ENCODE peak calls at places on chromosome 18, in seven cellular contexts. N is upper lobe of right lung; O is stomach; S is transverse colon; E is CD8-positive, alpha-beta T cell; D is sigmoid colon; U is spleen. W is an unnamed sample.

GRCh38 chr18:55096261-55097026 is 137.2 kb upstream of the CCDC68 start:
- DNase-seq in N (no peak), O (no peak), S (peak), E (no peak), D (no peak), U (no peak), W (no peak)

GRCh38 chr18:7577706-7578105 is 10.6 kb downstream of the PTPRM start:
- DNase-seq in N (no peak), O (no peak), S (no peak), E (no peak), D (no peak), U (no peak), W (no peak)

GRCh38 chr18:7520200-7520780 is 46.8 kb upstream of the PTPRM start:
- DNase-seq in N (no peak), O (no peak), S (no peak), E (no peak), D (no peak), U (no peak), W (no peak)

GRCh38 chr18:6994719-6995430 is 122.7 kb downstream of the LAMA1 start:
- DNase-seq in N (no peak), O (no peak), S (no peak), E (no peak), D (no peak), U (no peak), W (no peak)

GRCh38 chr18:8959551-8960135 is 142.9 kb upstream of the NDUFV2 start:
- DNase-seq in N (no peak), O (peak), S (no peak), E (no peak), D (no peak), U (no peak), W (no peak)

GRCh38 chr18:56245856-56246575 is 392.4 kb downstream of the TXNL1 start:
- DNase-seq in N (no peak), O (no peak), S (no peak), E (no peak), D (no peak), U (no peak), W (no peak)

GRCh38 chr18:41761329-41762028 is 193.6 kb upstream of the PIK3C3 start:
- DNase-seq in N (no peak), O (no peak), S (no peak), E (no peak), D (no peak), U (no peak), W (no peak)

GRCh38 chr18:72866901-72867701 is 686 bp downstream of the NETO1 start:
- DNase-seq in N (no peak), O (no peak), S (no peak), E (no peak), D (no peak), U (peak), W (no peak)

GRCh38 chr18:34624551-34624950 is 85.5 kb upstream of the DTNA start:
- DNase-seq in N (no peak), O (no peak), S (no peak), E (no peak), D (no peak), U (no peak), W (no peak)

GRCh38 chr18:46732201-46732600 is 24.7 kb downstream of the ST8SIA5 start:
- DNase-seq in N (no peak), O (no peak), S (no peak), E (no peak), D (no peak), U (no peak), W (peak)

GRCh38 chr18:54712315-54712714 is 116.0 kb upstream of the RAB27B start:
- DNase-seq in N (no peak), O (no peak), S (peak), E (no peak), D (no peak), U (no peak), W (no peak)

GRCh38 chr18:67217551-67218166 is 298.9 kb downstream of the DSEL start:
- DNase-seq in N (no peak), O (peak), S (peak), E (peak), D (peak), U (no peak), W (no peak)

GRCh38 chr18:11980148-11980554 is 1.2 kb upstream of the IMPA2 start:
- DNase-seq in N (no peak), O (no peak), S (no peak), E (no peak), D (no peak), U (no peak), W (no peak)

GRCh38 chr18:13289501-13290205 is 71.1 kb downstream of the LDLRAD4 start:
- DNase-seq in N (peak), O (no peak), S (no peak), E (no peak), D (no peak), U (no peak), W (no peak)

GRCh38 chr18:41655074-41655473 is 300.0 kb upstream of the PIK3C3 start:
- DNase-seq in N (no peak), O (no peak), S (no peak), E (no peak), D (no peak), U (no peak), W (no peak)

GRCh38 chr18:10015288-10015701 is 101.5 kb downstream of the VAPA start:
- DNase-seq in N (no peak), O (no peak), S (no peak), E (no peak), D (no peak), U (no peak), W (no peak)

GRCh38 chr18:67549946-67550345 is 33.4 kb upstream of the DSEL start:
- DNase-seq in N (no peak), O (no peak), S (no peak), E (no peak), D (no peak), U (no peak), W (no peak)

GRCh38 chr18:57970356-57971095 is 73.5 kb upstream of the NEDD4L start:
- DNase-seq in N (no peak), O (no peak), S (no peak), E (no peak), D (no peak), U (no peak), W (no peak)

GRCh38 chr18:59864446-59864764 is 35.4 kb upstream of the PMAIP1 start:
- DNase-seq in N (no peak), O (no peak), S (no peak), E (no peak), D (no peak), U (no peak), W (no peak)

GRCh38 chr18:49697757-49698595 is 115.4 kb downstream of the ACAA2 start:
- DNase-seq in N (no peak), O (no peak), S (no peak), E (no peak), D (no peak), U (no peak), W (no peak)

GRCh38 chr18:43797347-43797746 is 520.1 kb upstream of the SYT4 start:
- DNase-seq in N (no peak), O (no peak), S (no peak), E (no peak), D (no peak), U (no peak), W (no peak)

GRCh38 chr18:65748321-65748720 is 2.5 kb upstream of the CDH7 start:
- DNase-seq in N (no peak), O (no peak), S (no peak), E (no peak), D (no peak), U (no peak), W (no peak)

GRCh38 chr18:37429768-37430167 is 135.8 kb downstream of the CELF4 start:
- DNase-seq in N (no peak), O (no peak), S (no peak), E (no peak), D (no peak), U (no peak), W (no peak)

GRCh38 chr18:37381554-37381953 is 184.0 kb downstream of the CELF4 start:
- DNase-seq in N (no peak), O (no peak), S (no peak), E (no peak), D (no peak), U (no peak), W (no peak)

GRCh38 chr18:79965119-79965902 is 868 bp downstream of the HSBP1L1 start:
- DNase-seq in N (peak), O (peak), S (peak), E (no peak), D (peak), U (peak), W (no peak)

GRCh38 chr18:43277164-43277600 is at the start of gene SYT4:
- DNase-seq in N (peak), O (peak), S (no peak), E (no peak), D (no peak), U (peak), W (no peak)

GRCh38 chr18:48929951-48930713 is 20.6 kb downstream of the SMAD7 start:
- DNase-seq in N (peak), O (peak), S (peak), E (no peak), D (peak), U (no peak), W (peak)

GRCh38 chr18:57542126-57542525 is 44.4 kb downstream of the FECH start:
- DNase-seq in N (no peak), O (no peak), S (no peak), E (no peak), D (no peak), U (no peak), W (no peak)

GRCh38 chr18:63823516-63824219 is 48.5 kb downstream of the SERPINB7 start:
- DNase-seq in N (no peak), O (peak), S (peak), E (no peak), D (no peak), U (no peak), W (no peak)

GRCh38 chr18:3305933-3306332 is 44.0 kb downstream of the MYL12B start:
- DNase-seq in N (no peak), O (no peak), S (no peak), E (no peak), D (no peak), U (no peak), W (no peak)

GRCh38 chr18:56175309-56175708 is 463.1 kb downstream of the TXNL1 start:
- DNase-seq in N (no peak), O (no peak), S (no peak), E (no peak), D (no peak), U (no peak), W (no peak)

GRCh38 chr18:47817017-47817911 is 113.2 kb downstream of the SMAD2 start:
- DNase-seq in N (no peak), O (no peak), S (no peak), E (no peak), D (no peak), U (no peak), W (no peak)
- H3K4me3 ChIP-seq in N (peak), O (no peak), S (no peak), E (no peak), D (peak), U (no peak), W (peak)

GRCh38 chr18:78875268-78875997 is 104.2 kb upstream of the SALL3 start:
- DNase-seq in N (no peak), O (no peak), S (peak), E (no peak), D (no peak), U (no peak), W (no peak)
- TF ChIP-seq CTCF in N (peak), O (peak), S (peak), E (peak), D (no peak), U (no peak), W (no peak)

GRCh38 chr18:76537621-76538020 is 42.6 kb upstream of the ZNF516 start:
- DNase-seq in N (no peak), O (no peak), S (no peak), E (no peak), D (no peak), U (no peak), W (no peak)
- H3K4me3 ChIP-seq in N (no peak), O (no peak), S (no peak), E (no peak), D (no peak), U (no peak), W (no peak)

DNA sequence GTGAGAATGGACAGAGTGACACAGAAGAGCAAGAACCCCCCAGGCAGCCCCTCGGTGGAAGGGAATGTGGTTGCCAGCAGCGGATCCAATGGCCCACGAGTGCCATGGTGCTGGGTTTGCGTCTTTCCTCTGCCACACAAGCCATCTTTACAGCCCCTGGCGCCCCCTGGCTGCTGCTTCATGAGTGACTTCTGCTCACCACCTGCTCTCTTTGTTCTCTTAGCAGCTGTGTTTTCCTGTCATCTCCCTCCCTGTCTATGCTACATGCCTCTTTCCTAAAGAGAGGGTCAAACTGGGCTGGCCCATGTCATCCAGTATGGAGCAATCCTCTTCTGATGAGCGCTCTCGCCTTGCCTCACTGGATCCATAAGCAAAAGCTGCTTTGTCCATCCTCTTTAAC is 300.0 kb upstream of the SMIM21 start:
- DNase-seq in N (peak), O (no peak), S (peak), E (no peak), D (no peak), U (no peak), W (no peak)
- TF ChIP-seq CTCF in N (peak), O (no peak), S (no peak), E (no peak), D (no peak), U (no peak), W (no peak)

GRCh38 chr18:23225518-23225917 is 90.2 kb downstream of the CABLES1 start:
- DNase-seq in N (no peak), O (no peak), S (no peak), E (no peak), D (peak), U (no peak), W (no peak)
- H3K4me3 ChIP-seq in N (no peak), O (no peak), S (no peak), E (no peak), D (no peak), U (no peak), W (no peak)